ENCODE peak calls at places on chromosomes 11 and 22, in five cellular contexts. One of them, this sample, is unnamed.

GRCh38 chr11:132831272-132831671 is 701.0 kb downstream of the OPCML start:
- DNase-seq in lower leg skin: no peak
- DNase-seq in fibroblast of lung: no peak
- DNase-seq in A549: no peak
- DNase-seq in brain microvascular endothelial cell: no peak
- DNase-seq in this sample: no peak

GRCh38 chr11:116193321-116194114 is 579.3 kb downstream of the BUD13 start:
- DNase-seq in lower leg skin: no peak
- DNase-seq in fibroblast of lung: peak; percentile 88
- DNase-seq in A549: peak; percentile 2
- DNase-seq in brain microvascular endothelial cell: peak; percentile 12
- DNase-seq in this sample: no peak

GRCh38 chr11:75946531-75947530 is 131.8 kb downstream of the UVRAG start:
- DNase-seq in lower leg skin: peak; percentile 19
- DNase-seq in fibroblast of lung: peak; percentile 84
- DNase-seq in A549: no peak
- DNase-seq in brain microvascular endothelial cell: peak; percentile 59
- DNase-seq in this sample: no peak

GRCh38 chr11:2446590-2447252 is 1.9 kb downstream of the KCNQ1 start:
- DNase-seq in lower leg skin: no peak
- DNase-seq in fibroblast of lung: no peak
- DNase-seq in A549: no peak
- DNase-seq in brain microvascular endothelial cell: no peak
- DNase-seq in this sample: no peak

GRCh38 chr11:65134240-65134951 is at the start of gene SYVN1:
- DNase-seq in lower leg skin: peak; percentile 89
- DNase-seq in fibroblast of lung: peak; percentile 89
- DNase-seq in A549: peak; percentile 93
- DNase-seq in brain microvascular endothelial cell: peak; percentile 79
- DNase-seq in this sample: peak; percentile 90

GRCh38 chr11:73466643-73467042 is 90.4 kb downstream of the RELT start:
- DNase-seq in lower leg skin: no peak
- DNase-seq in fibroblast of lung: no peak
- DNase-seq in A549: no peak
- DNase-seq in brain microvascular endothelial cell: no peak
- DNase-seq in this sample: no peak

GRCh38 chr11:80240245-80240644 is 799.4 kb upstream of the TENM4 start:
- DNase-seq in lower leg skin: no peak
- DNase-seq in fibroblast of lung: peak; percentile 7
- DNase-seq in A549: no peak
- DNase-seq in brain microvascular endothelial cell: no peak
- DNase-seq in this sample: no peak

GRCh38 chr11:102843474-102843873 is at the start of gene MMP3:
- DNase-seq in lower leg skin: peak; percentile 29
- DNase-seq in fibroblast of lung: peak; percentile 56
- DNase-seq in A549: no peak
- DNase-seq in brain microvascular endothelial cell: no peak
- DNase-seq in this sample: no peak

GRCh38 chr11:44899959-44900358 is 50.7 kb downstream of the TP53I11 start:
- DNase-seq in lower leg skin: no peak
- DNase-seq in fibroblast of lung: peak; percentile 75
- DNase-seq in A549: peak; percentile 73
- DNase-seq in brain microvascular endothelial cell: peak; percentile 76
- DNase-seq in this sample: no peak

GRCh38 chr22:31329029-31329428 is 17.1 kb downstream of the PATZ1 start:
- DNase-seq in lower leg skin: no peak
- DNase-seq in fibroblast of lung: peak; percentile 50
- DNase-seq in A549: no peak
- DNase-seq in brain microvascular endothelial cell: no peak
- DNase-seq in this sample: no peak

GRCh38 chr11:124800226-124800929 is at the start of gene MSANTD2:
- DNase-seq in lower leg skin: peak; percentile 55
- DNase-seq in fibroblast of lung: peak; percentile 82
- DNase-seq in A549: peak; percentile 68
- DNase-seq in brain microvascular endothelial cell: peak; percentile 59
- DNase-seq in this sample: peak; percentile 55

GRCh38 chr11:124801636-124802312 is 1.6 kb upstream of the MSANTD2 start:
- DNase-seq in lower leg skin: no peak
- DNase-seq in fibroblast of lung: no peak
- DNase-seq in A549: no peak
- DNase-seq in brain microvascular endothelial cell: no peak
- DNase-seq in this sample: no peak

GRCh38 chr11:124798991-124799383 is 1.2 kb downstream of the MSANTD2 start:
- DNase-seq in lower leg skin: no peak
- DNase-seq in fibroblast of lung: peak; percentile 83
- DNase-seq in A549: peak; percentile 7
- DNase-seq in brain microvascular endothelial cell: peak; percentile 43
- DNase-seq in this sample: no peak

GRCh38 chr11:124801014-124801413 is 808 bp upstream of the MSANTD2 start:
- DNase-seq in lower leg skin: no peak
- DNase-seq in fibroblast of lung: peak; percentile 59
- DNase-seq in A549: no peak
- DNase-seq in brain microvascular endothelial cell: peak; percentile 23
- DNase-seq in this sample: no peak

GRCh38 chr11:124799384-124800225 is 601 bp downstream of the MSANTD2 start:
- DNase-seq in lower leg skin: peak; percentile 17
- DNase-seq in fibroblast of lung: peak; percentile 25
- DNase-seq in A549: peak; percentile 13
- DNase-seq in brain microvascular endothelial cell: no peak
- DNase-seq in this sample: no peak
- TF ChIP-seq CTCF in lower leg skin: no peak
- TF ChIP-seq CTCF in fibroblast of lung: no peak
- TF ChIP-seq CTCF in A549: no peak
- TF ChIP-seq CTCF in brain microvascular endothelial cell: no peak
- TF ChIP-seq CTCF in this sample: no peak

DNA sequence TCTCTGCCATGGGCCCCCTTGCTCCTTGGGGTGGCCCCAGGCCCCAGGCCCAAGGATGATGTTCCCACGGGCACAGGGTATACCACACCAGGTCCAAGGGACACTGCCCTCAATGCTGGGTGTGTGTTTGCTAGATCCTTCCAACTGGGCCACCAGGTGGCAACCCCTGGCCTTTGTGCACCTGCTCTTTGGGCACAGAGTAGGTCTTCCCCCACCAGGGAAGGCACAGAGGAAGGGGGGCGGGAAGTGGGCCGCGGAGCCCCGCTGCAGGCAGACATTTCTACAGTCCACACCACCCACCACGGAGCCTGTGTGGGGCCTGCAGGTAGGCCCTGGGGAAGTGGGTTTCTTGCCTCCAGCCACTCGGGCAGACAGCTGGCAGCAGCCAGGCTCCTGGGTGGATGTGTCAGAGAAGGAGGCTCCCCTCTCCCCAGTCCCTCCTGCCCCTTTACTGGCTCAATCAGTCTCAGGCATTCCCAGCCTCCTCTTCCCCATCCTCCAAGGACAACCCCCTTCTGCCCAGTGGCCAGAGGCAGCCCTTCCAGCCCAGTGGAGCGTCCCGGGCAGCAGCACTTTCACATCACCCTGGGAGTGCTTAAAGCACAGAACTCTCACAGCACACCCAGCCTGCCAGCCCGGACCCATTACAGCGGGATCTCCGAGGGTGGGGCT is 21.6 kb downstream of the MAFF start:
- DNase-seq in lower leg skin: no peak
- DNase-seq in fibroblast of lung: no peak
- DNase-seq in A549: no peak
- DNase-seq in brain microvascular endothelial cell: no peak
- DNase-seq in this sample: no peak
- TF ChIP-seq CTCF in lower leg skin: no peak
- TF ChIP-seq CTCF in fibroblast of lung: no peak
- TF ChIP-seq CTCF in A549: peak; percentile 17
- TF ChIP-seq CTCF in brain microvascular endothelial cell: no peak
- TF ChIP-seq CTCF in this sample: no peak

GRCh38 chr11:88292156-88292844 is 45.2 kb downstream of the CTSC start:
- DNase-seq in lower leg skin: no peak
- DNase-seq in fibroblast of lung: peak; percentile 18
- DNase-seq in A549: peak; percentile 31
- DNase-seq in brain microvascular endothelial cell: no peak
- DNase-seq in this sample: no peak
- TF ChIP-seq CTCF in lower leg skin: no peak
- TF ChIP-seq CTCF in fibroblast of lung: no peak
- TF ChIP-seq CTCF in A549: no peak
- TF ChIP-seq CTCF in brain microvascular endothelial cell: no peak
- TF ChIP-seq CTCF in this sample: no peak

GRCh38 chr11:130068986-130069683 is 559 bp upstream of the APLP2 start:
- DNase-seq in lower leg skin: peak; percentile 83
- DNase-seq in fibroblast of lung: peak; percentile 84
- DNase-seq in A549: peak; percentile 61
- DNase-seq in brain microvascular endothelial cell: peak; percentile 70
- DNase-seq in this sample: peak; percentile 51
- TF ChIP-seq CTCF in lower leg skin: no peak
- TF ChIP-seq CTCF in fibroblast of lung: no peak
- TF ChIP-seq CTCF in A549: no peak
- TF ChIP-seq CTCF in brain microvascular endothelial cell: peak; percentile 43
- TF ChIP-seq CTCF in this sample: peak; percentile 17

GRCh38 chr11:43892851-43893250 is 12.2 kb downstream of the ALKBH3 start:
- DNase-seq in lower leg skin: no peak
- DNase-seq in fibroblast of lung: no peak
- DNase-seq in A549: no peak
- DNase-seq in brain microvascular endothelial cell: no peak
- DNase-seq in this sample: no peak
- TF ChIP-seq CTCF in lower leg skin: no peak
- TF ChIP-seq CTCF in fibroblast of lung: no peak
- TF ChIP-seq CTCF in A549: no peak
- TF ChIP-seq CTCF in brain microvascular endothelial cell: no peak
- TF ChIP-seq CTCF in this sample: no peak

GRCh38 chr11:21323617-21324016 is 654.2 kb downstream of the NELL1 start:
- DNase-seq in lower leg skin: no peak
- DNase-seq in fibroblast of lung: no peak
- DNase-seq in A549: no peak
- DNase-seq in brain microvascular endothelial cell: no peak
- DNase-seq in this sample: no peak
- TF ChIP-seq CTCF in lower leg skin: no peak
- TF ChIP-seq CTCF in fibroblast of lung: no peak
- TF ChIP-seq CTCF in A549: no peak
- TF ChIP-seq CTCF in brain microvascular endothelial cell: no peak
- TF ChIP-seq CTCF in this sample: no peak

GRCh38 chr11:31887180-31887579 is 76.1 kb upstream of the PAX6 start:
- DNase-seq in lower leg skin: no peak
- DNase-seq in fibroblast of lung: no peak
- DNase-seq in A549: peak; percentile 16
- DNase-seq in brain microvascular endothelial cell: no peak
- DNase-seq in this sample: no peak
- TF ChIP-seq CTCF in lower leg skin: no peak
- TF ChIP-seq CTCF in fibroblast of lung: no peak
- TF ChIP-seq CTCF in A549: no peak
- TF ChIP-seq CTCF in brain microvascular endothelial cell: peak; percentile 37
- TF ChIP-seq CTCF in this sample: peak; percentile 20

GRCh38 chr11:130390071-130390758 is 38.2 kb downstream of the ADAMTS8 start:
- DNase-seq in lower leg skin: no peak
- DNase-seq in fibroblast of lung: peak; percentile 80
- DNase-seq in A549: peak; percentile 52
- DNase-seq in brain microvascular endothelial cell: peak; percentile 71
- DNase-seq in this sample: no peak
- TF ChIP-seq CTCF in lower leg skin: no peak
- TF ChIP-seq CTCF in fibroblast of lung: peak; percentile 65
- TF ChIP-seq CTCF in A549: peak; percentile 46
- TF ChIP-seq CTCF in brain microvascular endothelial cell: peak; percentile 73
- TF ChIP-seq CTCF in this sample: no peak

GRCh38 chr11:10715571-10715970 is 22.0 kb upstream of the IRAG1 start:
- DNase-seq in lower leg skin: no peak
- DNase-seq in fibroblast of lung: peak; percentile 36
- DNase-seq in A549: no peak
- DNase-seq in brain microvascular endothelial cell: no peak
- DNase-seq in this sample: no peak
- TF ChIP-seq CTCF in lower leg skin: no peak
- TF ChIP-seq CTCF in fibroblast of lung: no peak
- TF ChIP-seq CTCF in A549: no peak
- TF ChIP-seq CTCF in brain microvascular endothelial cell: no peak
- TF ChIP-seq CTCF in this sample: no peak